ENCODE peak calls at places on chromosome 5, in nine cellular contexts. P is stimulated activated CD4-positive, alpha-beta T cell treated with anti-CD3 and anti-CD28 coated beads, TNF-alpha, amount 100 ng/mL, for 24 hours; Z is stimulated activated CD8-positive, alpha-beta memory T cell treated with anti-CD3 and anti-CD28 coated beads, Interleukin-4, amount 100 ng/mL, for 24 hours; W is fibroblast of mammary gland; G is putamen; V is memory B cell; X is neural crest cell; B is left ventricle myocardium inferior; H is CD8-positive, alpha-beta T cell. U is an unnamed sample.

GRCh38 chr5:177455036-177455660 is 8.5 kb downstream of the PRR7 start:
- DNase-seq in P (peak; percentile 93), V (peak; percentile 99), H (peak; percentile 92), Z (peak; percentile 86), W (peak; percentile 49), X (peak; percentile 84), G (peak; percentile 53), B (peak; percentile 80), U (peak; percentile 86)

GRCh38 chr5:141864371-141865370 is 13.5 kb downstream of the PCDH1 start:
- DNase-seq in Z (no peak), P (no peak), V (no peak), G (no peak), B (no peak), H (no peak), X (no peak), W (no peak), U (no peak)

GRCh38 chr5:53362521-53362941 is 117.9 kb upstream of the FST start:
- DNase-seq in X (no peak), P (no peak), W (peak; percentile 98), B (no peak), Z (no peak), V (no peak), H (no peak), G (no peak), U (no peak)

GRCh38 chr5:158198636-158199035 is 339.7 kb upstream of the CLINT1 start:
- DNase-seq in G (no peak), V (peak; percentile 27), W (no peak), P (no peak), H (no peak), Z (no peak), X (no peak), B (no peak), U (no peak)

GRCh38 chr5:111810087-111810486 is 53.1 kb upstream of the NREP start:
- DNase-seq in W (peak; percentile 21), H (no peak), B (no peak), X (no peak), P (no peak), V (no peak), Z (no peak), G (no peak), U (no peak)

GRCh38 chr5:154593091-154593490 is 115.1 kb upstream of the HAND1 start:
- DNase-seq in P (no peak), Z (no peak), X (no peak), V (no peak), W (peak; percentile 76), H (no peak), G (no peak), B (no peak), U (no peak)

GRCh38 chr5:71786337-71787060 is 67.4 kb downstream of the CARTPT start:
- DNase-seq in B (no peak), Z (no peak), W (no peak), V (no peak), G (no peak), X (no peak), P (no peak), H (no peak), U (no peak)

GRCh38 chr5:111931658-111932057 is 174.7 kb upstream of the NREP start:
- DNase-seq in P (no peak), G (no peak), X (no peak), B (no peak), W (peak; percentile 52), Z (no peak), V (no peak), H (no peak), U (no peak)

GRCh38 chr5:136159457-136159856 is 26.8 kb downstream of the SMAD5 start:
- DNase-seq in X (no peak), W (no peak), P (no peak), Z (no peak), B (no peak), V (no peak), H (no peak), G (no peak), U (no peak)

GRCh38 chr5:100647461-100648230 is 112.5 kb downstream of the FAM174A start:
- DNase-seq in B (peak; percentile 43), P (no peak), X (no peak), H (no peak), G (peak; percentile 0), V (no peak), Z (no peak), W (no peak), U (no peak)

GRCh38 chr5:124494540-124495116 is 251.8 kb downstream of the ZNF608 start:
- DNase-seq in B (no peak), X (no peak), G (no peak), P (no peak), W (no peak), H (no peak), V (no peak), Z (no peak), U (no peak)

GRCh38 chr5:132251220-132251725 is 6.2 kb upstream of the PDLIM4 start:
- DNase-seq in X (no peak), V (no peak), P (no peak), G (peak; percentile 74), H (no peak), B (no peak), W (peak; percentile 42), Z (no peak), U (no peak)

GRCh38 chr5:19479562-19479961 is 508.4 kb downstream of the CDH18 start:
- DNase-seq in H (no peak), P (no peak), W (no peak), V (no peak), Z (no peak), X (no peak), G (no peak), B (no peak), U (no peak)

GRCh38 chr5:51389582-51390463 is 6.6 kb downstream of the ISL1 start:
- DNase-seq in G (no peak), X (no peak), B (no peak), H (no peak), P (no peak), Z (no peak), V (no peak), W (no peak), U (no peak)

GRCh38 chr5:148746826-148747535 is 79.4 kb upstream of the ADRB2 start:
- DNase-seq in V (no peak), B (no peak), P (no peak), Z (no peak), W (no peak), X (no peak), G (no peak), H (no peak), U (no peak)

GRCh38 chr5:155150012-155150411 is 136.5 kb downstream of the KIF4B start:
- DNase-seq in X (no peak), G (no peak), B (no peak), P (no peak), V (no peak), H (no peak), Z (no peak), W (no peak), U (no peak)

GRCh38 chr5:72237879-72238278 is 82.2 kb downstream of the MRPS27 start:
- DNase-seq in V (no peak), P (no peak), Z (no peak), X (no peak), W (no peak), H (no peak), B (no peak), G (no peak), U (no peak)

GRCh38 chr5:84370176-84370575 is 14.5 kb downstream of the EDIL3 start:
- DNase-seq in V (no peak), B (no peak), W (no peak), Z (no peak), X (no peak), P (no peak), G (no peak), H (no peak), U (no peak)

GRCh38 chr5:65037845-65038815 is 269.4 kb downstream of the CWC27 start:
- DNase-seq in H (no peak), B (no peak), Z (no peak), V (no peak), X (no peak), P (no peak), W (no peak), G (no peak), U (no peak)

GRCh38 chr5:14739538-14739937 is 75.0 kb downstream of the OTULIN start:
- DNase-seq in Z (no peak), X (no peak), P (no peak), B (no peak), V (no peak), H (no peak), W (peak; percentile 78), G (no peak), U (no peak)

GRCh38 chr5:54874337-54875021 is 110.9 kb downstream of the ESM1 start:
- DNase-seq in X (no peak), Z (no peak), B (no peak), W (no peak), G (no peak), V (no peak), P (no peak), H (no peak), U (no peak)

GRCh38 chr5:122707796-122708195 is 67.1 kb upstream of the SNX2 start:
- DNase-seq in W (peak; percentile 33), B (no peak), X (no peak), H (no peak), P (no peak), Z (no peak), V (no peak), G (no peak), U (no peak)

GRCh38 chr5:17228833-17229291 is 11.4 kb downstream of the BASP1 start:
- DNase-seq in H (no peak), Z (no peak), G (no peak), B (no peak), P (no peak), V (no peak), W (peak; percentile 63), X (no peak), U (no peak)

GRCh38 chr5:151222769-151223446 is 984 bp downstream of the CCDC69 start:
- DNase-seq in H (peak; percentile 54), Z (peak; percentile 31), P (peak; percentile 45), B (peak; percentile 47), X (no peak), W (no peak), G (no peak), V (no peak), U (peak; percentile 33)

GRCh38 chr5:54329731-54330709 is 19.6 kb upstream of the ARL15 start:
- DNase-seq in Z (no peak), H (no peak), V (no peak), P (no peak), W (peak; percentile 92), X (no peak), G (no peak), B (no peak), U (no peak)

GRCh38 chr5:154302181-154302580 is 111.6 kb downstream of the GALNT10 start:
- DNase-seq in P (no peak), X (no peak), G (peak; percentile 75), H (no peak), B (peak; percentile 73), Z (no peak), W (no peak), V (no peak), U (no peak)

GRCh38 chr5:35810561-35810960 is 46.1 kb upstream of the IL7R start:
- DNase-seq in B (no peak), P (no peak), V (no peak), H (peak; percentile 43), Z (no peak), X (no peak), G (no peak), W (no peak), U (peak; percentile 46)

U was measured in T-helper 1 cell.